ENCODE peak calls at places on chromosomes 7 and 10, in four cellular contexts. One of them, this sample, is unnamed.

GRCh38 chr7:88317422-88317821 is 10.7 kb upstream of the STEAP4 start:
- DNase-seq in dorsolateral prefrontal cortex: no peak
- DNase-seq in kidney tubule cell: no peak
- DNase-seq in T follicular helper cell: no peak
- DNase-seq in this sample: no peak

GRCh38 chr7:20798081-20798693 is 11.5 kb upstream of the SP8 start:
- DNase-seq in dorsolateral prefrontal cortex: no peak
- DNase-seq in kidney tubule cell: peak; percentile 43
- DNase-seq in T follicular helper cell: no peak
- DNase-seq in this sample: no peak

GRCh38 chr10:3874988-3875841 is 90.2 kb upstream of the KLF6 start:
- DNase-seq in dorsolateral prefrontal cortex: no peak
- DNase-seq in kidney tubule cell: no peak
- DNase-seq in T follicular helper cell: peak; percentile 33
- DNase-seq in this sample: no peak

GRCh38 chr7:26680616-26681015 is 183.8 kb downstream of the SKAP2 start:
- DNase-seq in dorsolateral prefrontal cortex: no peak
- DNase-seq in kidney tubule cell: no peak
- DNase-seq in T follicular helper cell: no peak
- DNase-seq in this sample: no peak

GRCh38 chr7:96737545-96738050 is 28.0 kb upstream of the SEM1 start:
- DNase-seq in dorsolateral prefrontal cortex: no peak
- DNase-seq in kidney tubule cell: no peak
- DNase-seq in T follicular helper cell: no peak
- DNase-seq in this sample: no peak

GRCh38 chr7:100917018-100917365 is 21.3 kb upstream of the ACHE start:
- DNase-seq in dorsolateral prefrontal cortex: no peak
- DNase-seq in kidney tubule cell: no peak
- DNase-seq in T follicular helper cell: no peak
- DNase-seq in this sample: no peak

GRCh38 chr10:131946321-131946751 is 35.4 kb downstream of the BNIP3 start:
- DNase-seq in dorsolateral prefrontal cortex: no peak
- DNase-seq in kidney tubule cell: peak; percentile 63
- DNase-seq in T follicular helper cell: no peak
- DNase-seq in this sample: no peak

GRCh38 chr10:5944389-5945202 is 32.7 kb downstream of the IL15RA start:
- DNase-seq in dorsolateral prefrontal cortex: peak; percentile 35
- DNase-seq in kidney tubule cell: peak; percentile 97
- DNase-seq in T follicular helper cell: no peak
- DNase-seq in this sample: no peak

GRCh38 chr10:1107679-1108078 is 51.5 kb downstream of the WDR37 start:
- DNase-seq in dorsolateral prefrontal cortex: no peak
- DNase-seq in kidney tubule cell: no peak
- DNase-seq in T follicular helper cell: no peak
- DNase-seq in this sample: no peak

GRCh38 chr7:19519443-19519977 is 189.3 kb downstream of the POLR1F start:
- DNase-seq in dorsolateral prefrontal cortex: no peak
- DNase-seq in kidney tubule cell: peak; percentile 3
- DNase-seq in T follicular helper cell: no peak
- DNase-seq in this sample: no peak

GRCh38 chr10:62637249-62638061 is 167.1 kb upstream of the ADO start:
- DNase-seq in dorsolateral prefrontal cortex: no peak
- DNase-seq in kidney tubule cell: peak; percentile 13
- DNase-seq in T follicular helper cell: peak; percentile 40
- DNase-seq in this sample: peak; percentile 22

GRCh38 chr7:36289833-36290661 is 99.6 kb upstream of the ANLN start:
- DNase-seq in dorsolateral prefrontal cortex: no peak
- DNase-seq in kidney tubule cell: peak; percentile 98
- DNase-seq in T follicular helper cell: no peak
- DNase-seq in this sample: no peak

GRCh38 chr7:66502230-66503035 is 126.2 kb upstream of the KCTD7 start:
- DNase-seq in dorsolateral prefrontal cortex: no peak
- DNase-seq in kidney tubule cell: no peak
- DNase-seq in T follicular helper cell: no peak
- DNase-seq in this sample: no peak

GRCh38 chr7:73901823-73902597 is 41.1 kb downstream of the TMEM270 start:
- DNase-seq in dorsolateral prefrontal cortex: no peak
- DNase-seq in kidney tubule cell: no peak
- DNase-seq in T follicular helper cell: no peak
- DNase-seq in this sample: no peak

GRCh38 chr7:87448427-87448826 is 27.1 kb downstream of the ABCB4 start:
- DNase-seq in dorsolateral prefrontal cortex: no peak
- DNase-seq in kidney tubule cell: peak; percentile 49
- DNase-seq in T follicular helper cell: no peak
- DNase-seq in this sample: no peak

GRCh38 chr10:106897631-106898161 is 266.8 kb downstream of the SORCS1 start:
- DNase-seq in dorsolateral prefrontal cortex: no peak
- DNase-seq in kidney tubule cell: no peak
- DNase-seq in T follicular helper cell: no peak
- DNase-seq in this sample: no peak

GRCh38 chr10:4822208-4822607 is 3.8 kb upstream of the AKR1E2 start:
- DNase-seq in dorsolateral prefrontal cortex: no peak
- DNase-seq in kidney tubule cell: no peak
- DNase-seq in T follicular helper cell: no peak
- DNase-seq in this sample: no peak

GRCh38 chr7:37344886-37345579 is 103.6 kb downstream of the ELMO1 start:
- DNase-seq in dorsolateral prefrontal cortex: no peak
- DNase-seq in kidney tubule cell: no peak
- DNase-seq in T follicular helper cell: no peak
- DNase-seq in this sample: no peak

GRCh38 chr7:16989883-16990413 is 108.2 kb upstream of the AGR3 start:
- DNase-seq in dorsolateral prefrontal cortex: peak; percentile 76
- DNase-seq in kidney tubule cell: peak; percentile 57
- DNase-seq in T follicular helper cell: no peak
- DNase-seq in this sample: no peak

GRCh38 chr10:29328988-29329387 is 40.1 kb downstream of the LYZL1 start:
- DNase-seq in dorsolateral prefrontal cortex: no peak
- DNase-seq in kidney tubule cell: peak; percentile 33
- DNase-seq in T follicular helper cell: no peak
- DNase-seq in this sample: no peak

GRCh38 chr10:63788152-63788821 is 267.1 kb downstream of the REEP3 start:
- DNase-seq in dorsolateral prefrontal cortex: no peak
- DNase-seq in kidney tubule cell: no peak
- DNase-seq in T follicular helper cell: no peak
- DNase-seq in this sample: no peak